ENCODE peak calls at places on chromosomes 2 and 18, in seven cellular contexts. B is epithelial cell of esophagus, E is mucosa of descending colon, S is WTC11, Y is epithelial cell of proximal tubule, V is HFFc6, C is Peyer's patch. N is an unnamed sample.

GRCh38 chr18:12883003-12883683 is 894 bp downstream of the PTPN2 start:
- DNase-seq in S (no peak), V (no peak), E (no peak), B (no peak), C (no peak), Y (no peak), N (no peak)

GRCh38 chr2:231308631-231309414 is 86.7 kb upstream of the B3GNT7 start:
- DNase-seq in S (no peak), Y (peak; percentile 78), C (no peak), E (no peak), B (peak; percentile 25), V (peak; percentile 64), N (peak; percentile 73)

GRCh38 chr2:229408356-229408755 is 137.3 kb upstream of the PID1 start:
- DNase-seq in C (peak; percentile 73), Y (peak; percentile 96), V (peak; percentile 86), S (no peak), E (no peak), B (peak; percentile 98), N (peak; percentile 81)

GRCh38 chr18:58639751-58640427 is 11.0 kb upstream of the ALPK2 start:
- DNase-seq in B (peak; percentile 81), V (peak; percentile 91), E (no peak), C (no peak), Y (peak; percentile 48), S (no peak), N (peak; percentile 45)

GRCh38 chr2:207766697-207767460 is 2.8 kb downstream of the FZD5 start:
- DNase-seq in E (peak; percentile 65), C (peak; percentile 59), S (peak; percentile 63), B (peak; percentile 27), V (no peak), Y (no peak), N (no peak)

GRCh38 chr2:122519366-122519765 is 763.9 kb downstream of the TSN start:
- DNase-seq in C (no peak), V (no peak), Y (no peak), S (no peak), B (no peak), E (no peak), N (no peak)

GRCh38 chr2:101983928-101984327 is 7.8 kb upstream of the IL1R2 start:
- DNase-seq in B (peak; percentile 46), E (no peak), C (no peak), Y (no peak), V (no peak), S (no peak), N (no peak)

GRCh38 chr2:45300026-45300750 is 290.9 kb upstream of the SIX2 start:
- DNase-seq in S (no peak), E (no peak), B (no peak), V (no peak), Y (no peak), C (peak; percentile 69), N (no peak)

GRCh38 chr18:2706903-2707302 is 51.4 kb downstream of the SMCHD1 start:
- DNase-seq in Y (no peak), E (no peak), S (no peak), V (no peak), B (no peak), C (no peak), N (no peak)

GRCh38 chr2:196217116-196217515 is 45.7 kb upstream of the STK17B start:
- DNase-seq in V (no peak), C (no peak), E (no peak), Y (no peak), B (no peak), S (no peak), N (no peak)

GRCh38 chr2:131044078-131044756 is 49.0 kb downstream of the FAM168B start:
- DNase-seq in E (no peak), V (no peak), B (no peak), S (no peak), Y (no peak), C (no peak), N (no peak)

GRCh38 chr18:71105078-71105819 is 816.4 kb downstream of the SOCS6 start:
- DNase-seq in S (no peak), E (no peak), V (no peak), B (no peak), C (no peak), Y (no peak), N (peak; percentile 24)

GRCh38 chr2:199458017-199458805 is 472 bp upstream of the SATB2 start:
- DNase-seq in E (peak; percentile 72), B (peak; percentile 38), V (peak; percentile 28), C (no peak), Y (no peak), S (peak; percentile 67), N (no peak)

GRCh38 chr18:67517224-67517765 is 775 bp upstream of the DSEL start:
- DNase-seq in E (no peak), C (no peak), S (no peak), Y (no peak), V (no peak), B (no peak), N (no peak)

GRCh38 chr2:88192613-88193012 is 22.5 kb downstream of the THNSL2 start:
- DNase-seq in V (no peak), E (no peak), Y (no peak), S (no peak), C (no peak), B (no peak), N (no peak)

GRCh38 chr2:88188741-88189140 is 18.6 kb downstream of the THNSL2 start:
- DNase-seq in Y (no peak), C (no peak), V (no peak), E (no peak), S (no peak), B (peak; percentile 60), N (no peak)

GRCh38 chr2:88190808-88191721 is 20.9 kb downstream of the THNSL2 start:
- DNase-seq in E (no peak), Y (no peak), S (peak; percentile 74), V (no peak), B (peak; percentile 52), C (no peak), N (no peak)

GRCh38 chr2:88195247-88195646 is 25.1 kb downstream of the THNSL2 start:
- DNase-seq in Y (no peak), E (no peak), V (no peak), C (no peak), S (no peak), B (no peak), N (no peak)

DNA sequence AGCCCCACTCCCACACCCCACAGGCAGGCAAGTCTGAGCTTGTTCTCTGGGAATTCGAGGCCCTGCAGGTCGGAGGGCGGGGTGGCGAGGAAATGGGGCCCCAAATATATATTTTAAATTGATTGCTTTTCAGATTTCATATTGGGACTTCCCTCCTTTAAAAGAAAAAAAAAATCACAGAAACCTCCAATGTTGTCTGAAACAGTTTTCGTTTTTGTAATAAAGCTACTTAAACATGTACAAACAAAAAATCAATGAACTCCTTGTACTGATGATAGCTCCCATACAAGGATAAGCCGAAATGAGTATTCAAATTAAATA is 21.5 kb downstream of the THNSL2 start:
- DNase-seq in C (no peak), V (no peak), E (no peak), S (no peak), B (no peak), Y (no peak), N (no peak)
- TF ChIP-seq CTCF in C (no peak), V (peak; percentile 53), E (no peak), S (no peak), B (no peak), Y (no peak), N (no peak)

DNA sequence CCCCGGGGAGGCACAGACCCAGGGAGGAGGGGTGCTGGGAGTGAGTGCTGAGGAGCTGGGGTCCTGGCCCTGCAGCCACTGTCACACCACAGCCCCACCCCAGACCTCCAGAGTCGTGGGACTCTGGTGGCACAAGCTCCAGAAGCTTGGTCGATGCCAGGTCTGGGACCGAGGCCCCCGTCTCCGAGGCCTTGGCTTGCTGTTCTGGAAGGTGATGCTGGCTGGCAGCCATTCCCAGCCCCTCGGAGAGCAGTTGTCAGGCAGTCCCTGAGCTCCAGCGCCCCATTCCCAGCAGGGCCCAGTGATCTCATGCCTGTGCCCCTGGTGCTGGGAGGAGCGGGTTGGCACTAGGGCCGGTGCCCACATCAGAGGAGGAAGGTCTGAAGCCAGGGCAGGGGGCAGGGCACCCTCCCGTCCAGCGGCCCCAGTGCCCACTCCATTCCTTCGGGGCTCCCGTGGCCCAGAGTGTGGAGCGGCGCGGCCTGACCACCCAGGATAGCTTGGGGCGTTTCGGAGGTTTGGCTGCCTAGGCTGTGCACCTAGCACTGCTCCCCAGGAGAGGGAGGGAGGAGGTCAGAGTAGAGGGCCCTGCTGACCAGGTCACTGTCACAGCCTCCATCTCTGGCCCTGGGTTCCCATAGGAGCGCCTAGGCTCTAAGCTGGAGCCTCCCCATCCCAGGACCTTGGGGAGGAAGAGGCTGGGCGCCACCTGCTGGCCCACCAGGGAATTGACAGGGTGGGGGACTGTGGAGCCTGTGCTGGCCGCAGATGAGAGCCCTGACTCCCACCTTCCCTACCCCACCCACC is 16.8 kb upstream of the ALPI start:
- DNase-seq in V (no peak), E (no peak), C (peak; percentile 66), S (peak; percentile 80), Y (no peak), B (peak; percentile 32), N (no peak)
- TF ChIP-seq CTCF in V (peak; percentile 89), E (peak; percentile 53), C (peak; percentile 61), S (peak; percentile 59), Y (peak; percentile 37), B (peak; percentile 32), N (peak; percentile 31)

GRCh38 chr18:54269924-54270844 is 867 bp downstream of the POLI start:
- DNase-seq in V (peak; percentile 48), C (peak; percentile 76), B (peak; percentile 64), S (peak; percentile 57), E (peak; percentile 78), Y (no peak), N (no peak)
- TF ChIP-seq CTCF in V (peak; percentile 74), C (peak; percentile 43), B (peak; percentile 57), S (peak; percentile 11), E (no peak), Y (peak; percentile 45), N (peak; percentile 53)

DNA sequence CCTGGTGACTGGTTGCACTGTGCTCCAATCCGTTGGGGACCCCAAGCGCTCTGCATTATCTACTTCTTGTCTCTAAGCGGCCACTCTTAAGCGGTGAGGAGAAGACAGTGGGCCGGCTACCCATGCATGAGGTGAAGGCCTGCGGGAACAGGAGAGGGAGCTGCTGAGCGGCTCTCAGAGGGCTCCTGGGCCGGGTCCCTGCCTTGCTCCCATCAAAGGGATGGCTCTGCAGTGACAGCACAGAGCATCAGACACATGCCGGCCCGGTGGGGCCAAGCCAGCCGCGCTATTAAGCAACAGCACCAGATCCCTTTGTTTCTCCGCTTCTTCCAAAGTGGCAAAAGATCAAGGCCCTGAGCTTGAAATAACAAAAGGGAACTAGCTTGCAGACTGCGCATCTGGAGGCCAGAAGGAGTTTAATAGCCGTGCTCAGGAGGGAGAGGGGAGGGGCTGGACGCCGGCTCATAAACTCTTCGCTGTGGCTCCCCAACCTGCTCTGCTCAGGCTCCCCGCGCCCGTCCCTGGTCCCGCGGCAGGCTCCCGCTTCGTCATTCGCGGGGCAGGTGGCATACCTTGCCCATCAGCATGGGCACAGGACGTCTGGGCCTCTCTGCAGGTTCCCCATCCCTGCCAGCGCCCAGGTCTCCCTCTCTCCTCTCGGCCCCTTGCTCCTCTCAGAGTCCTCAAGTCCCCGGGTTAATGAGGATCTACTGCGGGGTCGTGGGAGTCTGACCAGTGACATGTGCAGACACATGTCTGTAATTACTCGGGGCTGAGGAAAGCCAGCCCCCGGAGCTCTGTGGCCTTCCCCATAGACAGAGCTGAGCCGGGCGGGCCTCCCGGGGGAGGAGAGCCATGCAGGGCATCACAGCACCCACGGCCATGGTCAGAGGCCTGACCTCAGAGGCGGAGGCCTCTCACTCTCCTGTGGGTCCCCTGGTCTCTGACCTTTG is 96.7 kb downstream of the ASB1 start:
- DNase-seq in C (no peak), E (no peak), V (peak; percentile 26), B (no peak), S (peak; percentile 71), Y (no peak), N (no peak)
- TF ChIP-seq CTCF in C (no peak), E (no peak), V (peak; percentile 64), B (no peak), S (no peak), Y (peak; percentile 6), N (no peak)

N was measured in retinal pigment epithelial cell.